ENCODE peak calls at places on chromosomes 16 and 17, in nine cellular contexts. E, U, T, M, S, I, D, C and Q are unnamed samples.

GRCh38 chr16:17519041-17519440 is 48.3 kb upstream of the XYLT1 start:
- DNase-seq in E (no peak), D (no peak), S (no peak), M (no peak), C (no peak), I (no peak), U (no peak), T (no peak), Q (no peak)

GRCh38 chr17:80431246-80432195 is 16.6 kb downstream of the ENDOV start:
- DNase-seq in T (no peak), S (no peak), C (no peak), U (no peak), D (no peak), E (no peak), I (no peak), M (no peak), Q (no peak)

GRCh38 chr16:56657555-56658430 is at the start of gene MT1F:
- DNase-seq in I (peak; percentile 57), E (peak; percentile 54), D (peak; percentile 21), S (peak; percentile 85), M (no peak), C (peak; percentile 61), U (peak; percentile 50), T (peak; percentile 91), Q (peak; percentile 59)

GRCh38 chr16:34802396-34802795 is 1343.0 kb downstream of the TP53TG3F start:
- DNase-seq in S (no peak), U (no peak), M (no peak), I (no peak), C (no peak), E (no peak), D (no peak), T (no peak), Q (no peak)

GRCh38 chr16:68126395-68126794 is 41.2 kb downstream of the NFATC3 start:
- DNase-seq in C (no peak), S (no peak), T (no peak), M (no peak), E (no peak), U (no peak), D (no peak), I (no peak), Q (no peak)

GRCh38 chr17:51441431-51441830 is 181.1 kb downstream of the UTP18 start:
- DNase-seq in M (no peak), S (no peak), E (no peak), I (no peak), U (no peak), D (no peak), T (no peak), C (no peak), Q (no peak)

GRCh38 chr16:88824256-88825077 is 12.7 kb upstream of the APRT start:
- DNase-seq in I (no peak), M (no peak), U (no peak), E (no peak), S (no peak), C (no peak), D (no peak), T (no peak), Q (no peak)

GRCh38 chr16:67883872-67884261 is 818 bp upstream of the NRN1L start:
- DNase-seq in I (peak; percentile 74), E (peak; percentile 55), D (peak; percentile 58), U (peak; percentile 67), M (peak; percentile 39), C (peak; percentile 60), T (peak; percentile 72), S (peak; percentile 80), Q (peak; percentile 47)

GRCh38 chr17:45783593-45784292 is 377 bp upstream of the CRHR1 start:
- DNase-seq in S (no peak), D (peak; percentile 64), E (peak; percentile 79), U (no peak), C (peak; percentile 3), T (no peak), I (peak; percentile 70), M (peak; percentile 15), Q (no peak)

GRCh38 chr16:56617212-56618085 is 8.1 kb upstream of the MT1E start:
- DNase-seq in S (peak; percentile 92), E (no peak), I (no peak), C (peak; percentile 48), M (no peak), D (no peak), U (no peak), T (no peak), Q (peak; percentile 6)

GRCh38 chr16:69520800-69521602 is 44.8 kb upstream of the NFAT5 start:
- DNase-seq in U (no peak), D (no peak), C (no peak), M (no peak), T (no peak), E (no peak), S (no peak), I (no peak), Q (no peak)

GRCh38 chr17:18026408-18026776 is 12.6 kb downstream of the ATPAF2 start:
- DNase-seq in I (no peak), T (no peak), U (no peak), C (no peak), S (no peak), D (no peak), M (peak; percentile 96), E (peak; percentile 13), Q (no peak)

GRCh38 chr16:19884021-19884485 is 595 bp downstream of the GPRC5B start:
- DNase-seq in D (peak; percentile 76), U (no peak), S (peak; percentile 73), C (no peak), I (no peak), E (no peak), M (no peak), T (no peak), Q (peak; percentile 49)

GRCh38 chr16:55494994-55495421 is 13.9 kb upstream of the LPCAT2 start:
- DNase-seq in D (peak; percentile 50), M (no peak), T (peak; percentile 60), E (no peak), S (peak; percentile 75), U (no peak), C (no peak), I (no peak), Q (no peak)

GRCh38 chr16:11072420-11073153 is 128.2 kb downstream of the CLEC16A start:
- DNase-seq in I (no peak), S (no peak), C (no peak), T (no peak), M (no peak), U (no peak), E (no peak), D (no peak), Q (no peak)

GRCh38 chr16:85083051-85083639 is 29.1 kb downstream of the CIBAR2 start:
- DNase-seq in C (no peak), D (peak; percentile 16), E (no peak), I (no peak), T (no peak), M (no peak), U (no peak), S (no peak), Q (no peak)

GRCh38 chr16:23965137-23965733 is 129.5 kb downstream of the PRKCB start:
- DNase-seq in E (no peak), I (no peak), M (no peak), C (no peak), D (no peak), S (no peak), T (no peak), U (no peak), Q (no peak)

GRCh38 chr16:53515259-53515658 is 12.2 kb upstream of the AKTIP start:
- DNase-seq in D (no peak), T (no peak), C (no peak), S (peak; percentile 24), M (no peak), E (no peak), U (no peak), I (no peak), Q (no peak)

GRCh38 chr16:49993579-49993978 is 31.4 kb upstream of the CNEP1R1 start:
- DNase-seq in U (no peak), I (no peak), D (no peak), M (no peak), E (no peak), S (no peak), C (no peak), T (no peak), Q (no peak)

GRCh38 chr17:9330903-9331272 is 244.7 kb downstream of the STX8 start:
- DNase-seq in D (no peak), C (no peak), E (no peak), U (no peak), T (no peak), S (no peak), M (no peak), I (no peak), Q (no peak)

GRCh38 chr17:77619851-77620250 is 338.7 kb upstream of the TNRC6C start:
- DNase-seq in D (no peak), M (no peak), I (no peak), S (peak; percentile 7), U (no peak), C (no peak), T (peak; percentile 71), E (no peak), Q (no peak)

GRCh38 chr16:88013091-88013609 is 61.9 kb downstream of the BANP start:
- DNase-seq in U (no peak), T (no peak), M (no peak), S (peak; percentile 56), I (no peak), C (no peak), E (no peak), D (no peak), Q (no peak)

GRCh38 chr16:76583466-76583865 is 306.3 kb downstream of the CNTNAP4 start:
- DNase-seq in D (peak; percentile 91), C (no peak), I (no peak), S (no peak), M (peak; percentile 84), T (no peak), U (no peak), E (peak; percentile 3), Q (no peak)

GRCh38 chr16:77974883-77975282 is 47.5 kb upstream of the CLEC3A start:
- DNase-seq in S (no peak), D (peak; percentile 48), C (no peak), U (no peak), M (no peak), I (peak; percentile 20), T (peak; percentile 12), E (no peak), Q (no peak)